ENCODE peak calls at places on chromosomes 6 and 20, in seven cellular contexts. B, U, L, O, V, D and Z are unnamed samples.
A peak's percentile ranks its signal among the peaks of the same experiment; 100 is the strongest.

GRCh38 chr20:37999526-38000263 is 33.6 kb downstream of the TTI1 start:
- DNase-seq in B (no peak), U (no peak), L (no peak), O (no peak), V (no peak), D (no peak), Z (no peak)

GRCh38 chr6:162099685-162100084 is 627.9 kb downstream of the PRKN start:
- DNase-seq in B (no peak), U (no peak), L (no peak), O (no peak), V (no peak), D (peak; percentile 79), Z (no peak)

GRCh38 chr6:64838726-64839125 is 868.3 kb downstream of the EYS start:
- DNase-seq in B (no peak), U (no peak), L (no peak), O (no peak), V (no peak), D (no peak), Z (no peak)

GRCh38 chr6:68572525-68572924 is 62.6 kb upstream of the ADGRB3 start:
- DNase-seq in B (peak; percentile 63), U (no peak), L (no peak), O (no peak), V (peak; percentile 3), D (no peak), Z (no peak)

GRCh38 chr6:169340395-169340794 is 86.7 kb upstream of the THBS2 start:
- DNase-seq in B (no peak), U (no peak), L (no peak), O (no peak), V (no peak), D (peak; percentile 37), Z (peak; percentile 77)

GRCh38 chr6:112665114-112665513 is 318.0 kb downstream of the RFPL4B start:
- DNase-seq in B (no peak), U (no peak), L (no peak), O (no peak), V (no peak), D (no peak), Z (no peak)

GRCh38 chr20:23773127-23773526 is 22.4 kb upstream of the CST1 start:
- DNase-seq in B (no peak), U (no peak), L (no peak), O (no peak), V (no peak), D (no peak), Z (no peak)

GRCh38 chr20:1396702-1397101 is 3.8 kb upstream of the FKBP1A start:
- DNase-seq in B (no peak), U (no peak), L (no peak), O (no peak), V (no peak), D (no peak), Z (no peak)

GRCh38 chr6:73798592-73798991 is 102.6 kb downstream of the CD109 start:
- DNase-seq in B (no peak), U (peak; percentile 75), L (peak; percentile 14), O (no peak), V (no peak), D (no peak), Z (no peak)

GRCh38 chr6:159608961-159609673 is 83.9 kb downstream of the SOD2 start:
- DNase-seq in B (peak; percentile 52), U (no peak), L (no peak), O (no peak), V (no peak), D (no peak), Z (no peak)

GRCh38 chr6:155142163-155142901 is 121.5 kb upstream of the CLDN20 start:
- DNase-seq in B (no peak), U (no peak), L (no peak), O (no peak), V (no peak), D (no peak), Z (no peak)

GRCh38 chr6:36925809-36926208 is 28.7 kb upstream of the PI16 start:
- DNase-seq in B (no peak), U (no peak), L (no peak), O (no peak), V (no peak), D (no peak), Z (no peak)

GRCh38 chr6:109453594-109454482 is 1.7 kb downstream of the MICAL1 start:
- DNase-seq in B (no peak), U (peak; percentile 60), L (no peak), O (no peak), V (no peak), D (no peak), Z (no peak)

GRCh38 chr6:133921249-133921859 is 31.7 kb upstream of the TBPL1 start:
- DNase-seq in B (peak; percentile 89), U (peak; percentile 92), L (peak; percentile 85), O (peak; percentile 23), V (no peak), D (peak; percentile 72), Z (peak; percentile 72)

GRCh38 chr20:57953638-57954037 is 243.8 kb upstream of the PMEPA1 start:
- DNase-seq in B (no peak), U (no peak), L (no peak), O (no peak), V (no peak), D (no peak), Z (no peak)

GRCh38 chr20:58524814-58525213 is 9.6 kb upstream of the APCDD1L start:
- DNase-seq in B (no peak), U (no peak), L (no peak), O (no peak), V (no peak), D (no peak), Z (no peak)

GRCh38 chr6:31660998-31661866 is 654 bp upstream of the C6orf47 start:
- DNase-seq in B (no peak), U (no peak), L (no peak), O (no peak), V (no peak), D (no peak), Z (no peak)
- H3K4me1 ChIP-seq in B (peaks cover 31% of the 10 kb centered on the region), U (peaks cover 6% of the 10 kb centered on the region), L (peaks cover 41% of the 10 kb centered on the region), O (peaks cover 44% of the 10 kb centered on the region), V (peaks cover 42% of the 10 kb centered on the region), D (peaks cover 60% of the 10 kb centered on the region), Z (peaks cover 9% of the 10 kb centered on the region)

GRCh38 chr6:43760799-43761168 is 9.2 kb upstream of the VEGFA start:
- DNase-seq in B (no peak), U (no peak), L (no peak), O (no peak), V (no peak), D (peak; percentile 16), Z (no peak)
- H3K4me1 ChIP-seq in B (peaks cover 35% of the 10 kb centered on the region), U (no peaks in the 10 kb centered on the region), L (no peaks in the 10 kb centered on the region), O (no peaks in the 10 kb centered on the region), V (peaks cover 10% of the 10 kb centered on the region), D (peaks cover 20% of the 10 kb centered on the region), Z (no peaks in the 10 kb centered on the region)

GRCh38 chr6:136015531-136015930 is 164.0 kb downstream of the PDE7B start:
- DNase-seq in B (no peak), U (no peak), L (no peak), O (no peak), V (no peak), D (no peak), Z (no peak)

GRCh38 chr6:136014454-136015421 is 163.2 kb downstream of the PDE7B start:
- DNase-seq in B (no peak), U (no peak), L (no peak), O (no peak), V (no peak), D (no peak), Z (no peak)

GRCh38 chr6:136012948-136013347 is 161.4 kb downstream of the PDE7B start:
- DNase-seq in B (no peak), U (no peak), L (no peak), O (no peak), V (no peak), D (no peak), Z (no peak)

GRCh38 chr6:136011475-136011874 is 160.0 kb downstream of the PDE7B start:
- DNase-seq in B (no peak), U (no peak), L (no peak), O (no peak), V (no peak), D (no peak), Z (no peak)

DNA sequence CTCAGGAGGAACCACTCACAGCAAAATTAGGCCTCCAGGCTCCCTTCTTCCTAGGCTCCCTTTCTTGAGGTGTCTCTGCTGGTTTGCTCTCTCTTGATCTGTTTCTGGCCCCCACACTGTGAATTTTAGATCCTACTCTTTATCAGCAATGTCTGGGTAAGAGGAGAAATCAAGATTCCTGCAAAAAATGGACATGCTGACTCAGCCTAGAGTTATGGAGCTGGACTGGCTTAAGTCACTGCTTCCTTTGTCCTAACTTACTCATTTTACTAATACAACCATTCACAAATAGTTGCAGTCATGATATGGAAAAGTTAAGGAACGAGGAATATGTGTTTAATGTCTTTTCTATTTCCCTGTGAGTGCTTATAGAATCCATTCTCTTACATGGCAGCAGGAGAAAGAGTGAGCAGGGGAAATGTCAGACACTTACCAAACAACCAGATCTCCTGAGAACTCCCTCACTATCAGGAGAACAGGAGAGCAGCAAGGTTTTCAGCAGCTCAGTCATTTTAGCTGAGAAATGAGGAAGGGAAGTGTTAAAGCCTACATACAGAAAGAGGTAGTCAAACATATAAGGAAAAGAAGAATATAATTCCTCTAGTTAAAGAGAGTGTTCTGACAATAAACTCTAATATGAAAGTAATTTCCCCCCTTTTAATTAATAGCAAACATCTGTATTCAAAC is 160.8 kb downstream of the PDE7B start:
- DNase-seq in B (no peak), U (no peak), L (no peak), O (no peak), V (no peak), D (no peak), Z (no peak)
- H3K4me1 ChIP-seq in B (no peaks in the 10 kb centered on the region), U (no peaks in the 10 kb centered on the region), L (no peaks in the 10 kb centered on the region), O (no peaks in the 10 kb centered on the region), V (no peaks in the 10 kb centered on the region), D (no peaks in the 10 kb centered on the region), Z (no peaks in the 10 kb centered on the region)

GRCh38 chr6:132513821-132514545 is 1.1 kb upstream of the STX7 start:
- DNase-seq in B (no peak), U (no peak), L (no peak), O (no peak), V (no peak), D (no peak), Z (no peak)

GRCh38 chr6:132511836-132512230 is 1.1 kb downstream of the STX7 start:
- DNase-seq in B (no peak), U (no peak), L (no peak), O (no peak), V (no peak), D (no peak), Z (no peak)

GRCh38 chr6:132512342-132512637 is 626 bp downstream of the STX7 start:
- DNase-seq in B (no peak), U (no peak), L (no peak), O (no peak), V (no peak), D (no peak), Z (no peak)

GRCh38 chr6:132512638-132513632 is at the start of gene STX7:
- DNase-seq in B (peak; percentile 96), U (peak; percentile 90), L (peak; percentile 93), O (peak; percentile 82), V (peak; percentile 48), D (peak; percentile 93), Z (peak; percentile 94)

DNA sequence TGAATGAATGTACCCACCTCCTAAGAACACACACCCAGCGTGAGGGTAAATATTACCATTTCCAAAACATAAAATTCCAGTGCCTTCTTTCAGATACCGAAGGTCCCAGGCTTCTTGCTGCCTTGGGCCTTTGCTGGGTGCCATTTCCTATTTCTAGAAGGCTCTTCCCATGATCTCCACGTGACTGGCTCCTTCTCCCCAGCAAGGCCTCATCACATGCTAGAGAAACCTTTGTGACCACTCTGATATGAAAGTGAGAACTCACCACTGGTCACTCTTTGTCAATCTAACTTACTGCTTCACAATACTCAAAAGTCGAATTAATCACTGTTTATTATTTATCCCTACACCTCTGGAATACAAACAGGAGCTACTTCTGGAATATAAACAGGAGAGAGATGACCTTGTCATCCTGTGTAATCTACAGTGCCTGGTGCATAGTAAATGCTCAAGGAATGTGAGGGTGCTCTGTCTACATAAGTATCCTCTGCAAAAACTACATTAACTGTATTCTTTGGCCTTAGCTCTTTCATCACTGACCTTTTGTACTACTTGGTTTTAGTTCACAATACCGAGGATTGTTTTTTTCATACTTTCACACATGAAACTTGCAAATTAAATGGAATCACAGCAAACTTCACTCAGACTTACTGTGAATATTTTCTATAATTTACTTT is 1.6 kb downstream of the STX7 start:
- DNase-seq in B (no peak), U (peak; percentile 49), L (peak; percentile 16), O (no peak), V (no peak), D (no peak), Z (no peak)
- H3K4me1 ChIP-seq in B (peaks cover 13% of the 10 kb centered on the region), U (no peaks in the 10 kb centered on the region), L (peaks cover 17% of the 10 kb centered on the region), O (peaks cover 14% of the 10 kb centered on the region), V (peaks cover 9% of the 10 kb centered on the region), D (peaks cover 64% of the 10 kb centered on the region), Z (peaks cover 3% of the 10 kb centered on the region)